ENCODE peak calls at places on chromosomes 16 and 17, in five cellular contexts. U, S, P, X and B are unnamed samples.
A peak's percentile ranks its signal among the peaks of the same experiment; 100 is the strongest.

GRCh38 chr16:1772362-1772907 is at the start of gene EME2:
- DNase-seq in U (peak; percentile 66), P (no peak), S (no peak), X (no peak), B (no peak)

GRCh38 chr16:49755291-49755611 is 100.7 kb downstream of the ZNF423 start:
- DNase-seq in S (no peak), X (peak; percentile 62), P (no peak), U (no peak), B (no peak)

GRCh38 chr16:17273142-17273561 is 197.6 kb downstream of the XYLT1 start:
- DNase-seq in U (peak; percentile 70), S (no peak), X (peak; percentile 34), P (no peak), B (no peak)

GRCh38 chr16:19696312-19696711 is 21.7 kb downstream of the KNOP1 start:
- DNase-seq in S (peak; percentile 62), X (no peak), U (peak; percentile 86), P (no peak), B (no peak)

GRCh38 chr16:19555938-19556778 is 655 bp downstream of the VPS35L start:
- DNase-seq in P (peak; percentile 77), U (no peak), X (peak; percentile 41), S (no peak), B (peak; percentile 93)

GRCh38 chr17:68539536-68540469 is 27.6 kb downstream of the PRKAR1A start:
- DNase-seq in S (no peak), P (no peak), U (no peak), X (no peak), B (no peak)

GRCh38 chr17:5694507-5694906 is 110.2 kb upstream of the NLRP1 start:
- DNase-seq in P (no peak), X (no peak), S (no peak), U (no peak), B (no peak)

GRCh38 chr17:47696717-47697642 is 3.0 kb downstream of the TBKBP1 start:
- DNase-seq in X (no peak), U (peak; percentile 19), S (no peak), P (no peak), B (no peak)

GRCh38 chr16:48834576-48834975 is 224.6 kb upstream of the N4BP1 start:
- DNase-seq in S (no peak), P (no peak), X (no peak), U (no peak), B (no peak)

GRCh38 chr16:8861563-8862308 is 7.1 kb downstream of the CARHSP1 start:
- DNase-seq in P (no peak), U (peak; percentile 74), S (peak; percentile 38), X (no peak), B (no peak)
- H3K4me1 ChIP-seq in P (peaks cover 30% of the 10 kb centered on the region), U (peaks cover 76% of the 10 kb centered on the region), S (peaks cover 11% of the 10 kb centered on the region), X (peaks cover 70% of the 10 kb centered on the region), B (peaks cover 16% of the 10 kb centered on the region)

GRCh38 chr16:4688674-4689045 is 4.7 kb upstream of the NUDT16L1 start:
- DNase-seq in P (no peak), X (no peak), U (no peak), S (no peak), B (no peak)
- H3K4me1 ChIP-seq in P (peaks cover 4% of the 10 kb centered on the region), X (peaks cover 6% of the 10 kb centered on the region), U (peaks cover 7% of the 10 kb centered on the region), S (no peaks in the 10 kb centered on the region), B (no peaks in the 10 kb centered on the region)

DNA sequence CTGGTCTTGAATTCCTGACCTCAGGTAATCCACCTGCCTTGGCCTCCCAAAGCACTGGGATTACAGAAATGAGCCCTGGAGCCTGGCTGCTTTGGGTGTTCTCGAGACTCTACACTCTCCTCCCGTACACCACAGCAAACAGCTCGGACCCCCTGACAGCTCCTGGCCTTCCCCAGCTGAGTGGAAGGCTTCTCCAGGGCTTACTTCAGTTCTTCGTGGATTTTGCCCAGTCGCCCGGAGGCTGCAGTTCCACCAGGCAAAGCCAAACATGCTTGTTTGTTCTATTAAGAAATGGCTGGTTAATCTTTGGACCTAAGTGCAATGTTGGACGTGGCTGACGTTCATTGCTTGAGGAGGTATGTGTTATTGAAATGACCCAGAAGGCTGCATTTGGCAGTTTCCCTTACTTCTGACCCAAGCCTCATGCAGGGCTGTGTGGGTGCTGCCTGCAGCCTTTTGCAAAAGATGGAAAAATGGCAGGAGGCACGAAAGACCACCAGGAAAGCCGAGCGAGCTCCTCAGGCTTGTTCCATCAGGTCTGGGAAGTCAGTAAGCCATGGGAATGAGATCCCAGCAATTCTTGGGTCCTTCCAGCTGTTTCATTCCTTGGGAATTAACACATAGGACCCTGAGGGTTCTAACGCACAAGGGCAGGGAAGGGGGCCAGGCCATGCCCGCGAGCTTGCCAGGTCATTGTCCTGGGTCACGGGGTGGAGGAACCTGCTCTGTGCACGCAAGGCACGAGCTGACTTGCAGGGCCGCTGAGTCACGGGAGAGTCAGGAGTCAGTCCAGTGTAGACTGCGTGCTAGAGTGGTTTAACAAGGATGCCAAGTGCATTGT is 23.9 kb upstream of the KLHDC4 start:
- DNase-seq in U (peak; percentile 49), X (peak; percentile 98), P (no peak), S (no peak), B (no peak)
- H3K4me1 ChIP-seq in U (no peaks in the 10 kb centered on the region), X (peaks cover 84% of the 10 kb centered on the region), P (no peaks in the 10 kb centered on the region), S (no peaks in the 10 kb centered on the region), B (no peaks in the 10 kb centered on the region)

GRCh38 chr16:66964049-66964448 is 3.0 kb downstream of the CES3 start:
- DNase-seq in S (no peak), P (no peak), U (no peak), X (no peak), B (no peak)

GRCh38 chr16:66959645-66960177 is 1.4 kb upstream of the CES3 start:
- DNase-seq in P (no peak), X (no peak), S (no peak), U (no peak), B (no peak)

GRCh38 chr16:66958857-66959644 is 2.0 kb upstream of the CES3 start:
- DNase-seq in U (no peak), P (no peak), X (no peak), S (no peak), B (no peak)

GRCh38 chr16:66961065-66961744 is at the start of gene CES3:
- DNase-seq in X (peak; percentile 80), U (peak; percentile 76), S (peak; percentile 81), P (peak; percentile 79), B (peak; percentile 79)

DNA sequence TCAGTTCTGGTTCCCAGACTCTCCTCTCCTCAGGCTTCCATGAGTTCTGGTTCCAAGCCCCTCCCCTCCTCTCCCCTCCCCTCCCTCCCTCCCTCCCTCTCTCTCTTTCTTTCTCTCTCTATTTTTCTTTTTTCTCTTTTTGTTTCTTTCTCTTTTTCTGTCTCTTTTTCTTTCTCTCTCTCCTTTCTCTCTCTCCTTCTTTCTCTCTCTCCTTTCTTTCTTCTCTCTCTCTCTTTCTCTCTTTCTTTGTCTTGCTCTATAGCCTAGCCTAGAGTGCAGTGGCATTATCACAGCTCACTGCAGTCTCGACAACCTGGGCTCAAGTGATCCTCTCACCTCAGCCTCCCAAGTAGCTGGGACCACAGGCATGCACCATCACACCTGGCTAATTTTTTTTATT is 796 bp upstream of the CES3 start:
- DNase-seq in P (no peak), U (no peak), X (no peak), S (no peak), B (no peak)
- H3K4me1 ChIP-seq in P (peaks cover 2% of the 10 kb centered on the region), U (no peaks in the 10 kb centered on the region), X (no peaks in the 10 kb centered on the region), S (no peaks in the 10 kb centered on the region), B (peaks cover 2% of the 10 kb centered on the region)

GRCh38 chr16:12398736-12399047 is 405.0 kb downstream of the CPPED1 start:
- DNase-seq in U (no peak), P (no peak), X (no peak), S (no peak), B (no peak)

GRCh38 chr16:12406840-12407690 is 396.6 kb downstream of the CPPED1 start:
- DNase-seq in X (peak; percentile 14), S (no peak), P (no peak), U (no peak), B (no peak)

GRCh38 chr16:12406158-12406557 is 397.5 kb downstream of the CPPED1 start:
- DNase-seq in U (no peak), P (no peak), X (no peak), S (no peak), B (no peak)

GRCh38 chr16:12405083-12405482 is 398.6 kb downstream of the CPPED1 start:
- DNase-seq in X (no peak), P (no peak), S (no peak), U (no peak), B (no peak)

DNA sequence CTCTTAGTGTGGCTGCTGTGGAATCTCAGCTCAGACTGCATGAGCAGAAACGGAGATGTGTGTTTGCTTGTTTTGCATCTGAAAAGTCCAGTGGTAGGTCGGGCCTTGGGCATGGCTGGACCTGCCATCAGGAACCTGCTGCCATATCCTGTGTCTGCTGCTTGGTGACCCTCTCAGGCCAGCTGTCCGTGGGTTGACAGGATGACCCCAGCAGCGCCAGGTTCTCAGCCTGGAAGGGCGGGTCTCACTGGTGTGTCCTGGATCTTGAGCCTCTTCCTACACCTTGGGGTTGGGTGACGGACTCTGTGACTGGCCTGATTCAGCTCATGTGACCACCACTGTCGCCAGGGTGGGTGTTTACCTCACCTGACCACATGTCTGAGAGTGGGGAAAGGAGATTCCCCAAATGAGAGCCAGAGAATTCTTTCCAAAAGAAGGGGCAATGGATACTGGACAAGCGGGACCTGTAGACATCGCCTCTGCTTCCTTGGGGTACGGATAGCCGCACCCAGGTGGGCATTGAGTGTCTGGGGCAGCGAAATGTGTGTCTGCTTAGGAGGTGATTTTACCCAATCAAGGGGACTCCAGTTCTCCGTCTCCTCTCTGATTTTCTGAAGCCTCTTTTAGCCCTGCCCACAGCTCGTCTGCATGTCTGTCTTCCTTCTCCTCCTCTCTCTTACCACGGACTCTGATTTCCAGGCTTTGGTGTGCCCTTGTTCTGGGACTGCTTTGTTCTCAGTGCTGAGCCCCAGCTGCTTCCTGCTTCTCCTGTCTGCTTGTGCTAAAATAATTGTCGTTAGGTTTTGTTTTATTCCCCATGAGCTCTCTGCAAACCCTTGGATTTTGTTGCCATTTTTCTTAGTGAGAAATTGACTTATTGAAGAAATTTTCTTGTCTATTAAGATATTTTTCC is 399.7 kb downstream of the CPPED1 start:
- DNase-seq in X (no peak), S (no peak), U (no peak), P (no peak), B (no peak)
- H3K4me1 ChIP-seq in X (peaks cover 21% of the 10 kb centered on the region), S (no peaks in the 10 kb centered on the region), U (peaks cover 7% of the 10 kb centered on the region), P (no peaks in the 10 kb centered on the region), B (no peaks in the 10 kb centered on the region)

GRCh38 chr16:10740845-10741208 is 2.8 kb upstream of the NUBP1 start:
- DNase-seq in X (no peak), P (no peak), U (no peak), S (no peak), B (no peak)
- H3K4me1 ChIP-seq in X (peaks cover 38% of the 10 kb centered on the region), P (peaks cover 3% of the 10 kb centered on the region), U (peaks cover 28% of the 10 kb centered on the region), S (peaks cover 8% of the 10 kb centered on the region), B (no peaks in the 10 kb centered on the region)

GRCh38 chr17:30333503-30334240 is at the start of gene TMIGD1:
- DNase-seq in U (no peak), X (no peak), S (no peak), P (no peak), B (no peak)
- H3K4me1 ChIP-seq in U (no peaks in the 10 kb centered on the region), X (peaks cover 28% of the 10 kb centered on the region), S (no peaks in the 10 kb centered on the region), P (no peaks in the 10 kb centered on the region), B (no peaks in the 10 kb centered on the region)

DNA sequence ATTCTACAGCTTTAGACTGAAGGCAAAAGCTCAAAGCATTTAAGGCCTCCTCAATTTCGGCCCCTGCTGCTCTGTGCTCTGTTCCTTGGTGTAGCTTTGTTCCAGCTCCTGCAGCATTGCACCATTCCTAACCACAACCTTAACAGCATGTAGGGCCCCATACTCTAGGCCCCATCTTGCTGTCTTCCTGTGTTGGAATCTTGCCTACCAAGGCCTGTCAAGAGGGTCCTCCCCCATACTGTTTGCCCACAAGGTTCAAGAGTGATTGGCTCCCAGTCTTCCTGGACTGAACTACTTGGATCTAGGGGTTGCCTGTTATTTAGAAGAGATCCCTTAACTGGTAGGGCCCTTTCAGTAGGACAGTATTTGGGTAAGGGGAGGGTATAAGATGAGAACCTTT is 26.8 kb downstream of the TRPV2 start:
- DNase-seq in X (no peak), U (no peak), P (no peak), S (no peak), B (no peak)
- H3K4me1 ChIP-seq in X (peaks cover 53% of the 10 kb centered on the region), U (peaks cover 18% of the 10 kb centered on the region), P (peaks cover 2% of the 10 kb centered on the region), S (peaks cover 32% of the 10 kb centered on the region), B (peaks cover 3% of the 10 kb centered on the region)